ENCODE peak calls at places on chromosomes 7 and 10, in nine cellular contexts. V is cardiac muscle cell, N is endothelial cell, W is MCF 10A, P is pancreas, B is nephron progenitor cell, G is brain microvascular endothelial cell, D is WERI-Rb-1, K is GM12865. O is an unnamed sample.

GRCh38 chr7:16419859-16420258 is 1.5 kb downstream of the CRPPA start:
- DNase-seq in P (no peak), B (no peak), N (no peak), W (no peak), G (no peak), D (no peak), K (no peak), V (no peak), O (no peak)

GRCh38 chr10:6583447-6583846 is 3.4 kb upstream of the PRKCQ start:
- DNase-seq in P (no peak), D (no peak), B (no peak), N (peak; percentile 12), G (no peak), K (no peak), V (no peak), W (no peak), O (no peak)

GRCh38 chr7:109094-109493 is 83.3 kb upstream of the FAM20C start:
- DNase-seq in K (no peak), G (no peak), V (no peak), B (no peak), P (no peak), W (no peak), N (no peak), D (no peak), O (peak; percentile 11)

GRCh38 chr10:46250898-46251856 is 35.6 kb upstream of the ANTXRL start:
- DNase-seq in N (no peak), W (no peak), D (no peak), V (no peak), K (no peak), P (no peak), B (no peak), G (no peak), O (no peak)

GRCh38 chr10:17958049-17958448 is 6.3 kb downstream of the SLC39A12 start:
- DNase-seq in B (no peak), N (no peak), W (no peak), D (no peak), P (no peak), K (no peak), G (no peak), V (no peak), O (no peak)

GRCh38 chr10:129629911-129630310 is 162.9 kb downstream of the MGMT start:
- DNase-seq in V (no peak), W (no peak), G (no peak), P (no peak), K (no peak), B (no peak), N (no peak), D (no peak), O (no peak)

GRCh38 chr7:107815254-107815882 is 12.3 kb upstream of the SLC26A3 start:
- DNase-seq in V (no peak), N (no peak), P (no peak), G (no peak), W (peak; percentile 2), K (peak; percentile 1), B (no peak), D (no peak), O (no peak)

GRCh38 chr7:114930829-114931655 is 9.1 kb downstream of the MDFIC start:
- DNase-seq in D (no peak), N (no peak), P (no peak), K (peak; percentile 75), B (no peak), W (peak; percentile 12), V (peak; percentile 54), G (peak; percentile 53), O (peak; percentile 60)

GRCh38 chr7:24916463-24917040 is 63.4 kb downstream of the OSBPL3 start:
- DNase-seq in V (no peak), G (no peak), K (no peak), D (no peak), P (no peak), B (no peak), W (no peak), N (no peak), O (peak; percentile 29)

GRCh38 chr10:118210276-118210675 is 131.8 kb downstream of the FAM204A start:
- DNase-seq in D (no peak), G (no peak), P (no peak), V (no peak), B (no peak), N (no peak), W (peak; percentile 25), K (no peak), O (no peak)

GRCh38 chr10:83886871-83887270 is 252.4 kb upstream of the GHITM start:
- DNase-seq in P (no peak), V (no peak), W (no peak), N (no peak), D (no peak), B (no peak), G (no peak), K (no peak), O (no peak)

DNA sequence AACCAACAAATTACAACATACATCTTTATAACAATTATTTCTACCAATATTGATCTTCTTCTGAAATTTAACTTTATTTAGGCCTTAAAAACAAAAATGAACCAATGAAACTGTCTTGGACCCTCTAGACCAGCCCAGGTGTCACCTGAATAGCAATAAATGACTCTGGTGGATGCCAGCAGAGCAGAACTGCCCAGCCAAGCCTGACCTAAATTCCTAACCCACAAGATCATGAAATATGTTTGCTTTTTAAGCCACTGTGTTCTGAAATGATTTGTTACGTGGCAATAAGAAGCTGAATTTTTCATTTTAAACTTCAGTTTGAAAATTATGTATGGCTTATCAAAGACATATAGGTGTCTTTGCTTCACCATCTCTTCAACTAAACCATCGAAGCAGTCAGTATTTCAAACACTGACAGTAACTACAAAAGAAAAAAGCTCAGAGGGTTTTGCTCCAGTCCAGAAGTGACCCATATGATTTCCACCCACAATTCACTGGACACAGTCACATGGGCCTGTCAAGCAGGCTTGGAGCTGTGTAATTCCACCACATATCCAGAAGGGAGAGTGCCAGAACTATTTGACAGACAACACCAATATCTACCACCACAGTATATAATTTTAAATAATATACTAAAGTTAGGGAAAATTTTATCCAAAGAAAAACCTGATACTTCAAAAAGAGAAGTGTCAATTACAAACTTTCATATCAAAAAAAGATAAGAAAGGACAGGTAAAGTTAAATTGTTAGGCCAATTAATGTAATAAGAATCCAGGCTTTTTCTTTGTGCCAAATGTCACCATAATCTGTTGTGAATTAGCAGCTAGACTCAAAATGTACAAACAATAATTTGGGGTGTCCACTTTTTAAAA is 94.5 kb downstream of the KMT2C start:
- DNase-seq in N (peak; percentile 22), D (peak; percentile 31), G (peak; percentile 58), B (peak; percentile 11), V (peak; percentile 71), W (peak; percentile 72), K (peak; percentile 59), P (peak; percentile 45), O (peak; percentile 70)
- TF ChIP-seq CTCF in N (no peak), D (peak; percentile 57), G (peak; percentile 69), B (peak; percentile 42), V (peak; percentile 54), W (peak; percentile 58), K (peak; percentile 18), P (peak; percentile 33), O (peak; percentile 54)

DNA sequence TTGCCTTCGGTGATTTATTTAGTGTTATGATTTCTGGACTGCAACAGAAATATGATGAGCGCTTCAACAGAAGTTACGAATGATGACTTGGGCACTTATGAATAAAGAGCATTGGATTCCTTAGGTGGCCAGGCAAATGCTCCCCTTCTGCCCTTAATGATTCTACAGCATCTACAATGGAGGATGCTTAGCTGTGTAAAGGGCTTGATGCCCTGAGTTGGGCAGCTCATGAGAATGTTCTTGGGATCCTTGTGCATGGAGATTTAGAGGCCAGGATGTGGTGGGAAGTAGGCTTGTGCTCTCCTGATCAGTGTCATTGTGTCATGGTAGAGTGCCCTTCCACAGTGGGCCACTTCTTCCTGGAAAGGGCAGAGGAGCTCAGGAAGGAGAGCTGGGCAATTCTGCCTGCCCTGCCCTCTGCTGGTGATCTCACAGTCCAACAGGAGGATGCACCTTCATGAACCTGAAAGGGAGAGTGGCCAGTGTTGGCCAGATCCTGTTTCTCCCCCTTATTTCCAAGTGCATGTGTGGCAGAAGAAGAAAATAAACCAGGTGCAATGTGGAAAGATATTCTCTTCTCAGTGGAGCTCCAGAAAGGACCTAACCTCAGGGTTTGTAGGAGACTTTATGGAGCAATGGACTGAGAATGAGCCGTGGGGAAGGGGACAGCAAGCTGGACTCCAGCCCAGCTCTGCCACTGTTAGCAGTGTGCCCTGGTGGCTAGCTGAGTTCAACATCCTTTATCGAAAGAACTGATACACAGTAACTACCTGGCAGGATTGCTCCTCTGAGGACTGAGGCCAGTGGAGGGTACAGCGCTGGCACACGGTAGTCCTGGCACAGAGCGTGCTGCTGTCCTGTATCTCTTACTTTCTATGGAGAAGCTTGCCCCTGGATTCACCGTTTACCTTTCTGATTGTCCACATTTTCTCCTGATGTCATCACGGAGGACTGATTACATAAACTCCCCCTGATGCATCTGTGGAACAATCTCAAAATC is 182.9 kb downstream of the BMPER start:
- DNase-seq in V (peak; percentile 64), P (no peak), N (peak; percentile 53), G (peak; percentile 49), W (peak; percentile 63), B (peak; percentile 61), K (peak; percentile 5), D (peak; percentile 69), O (peak; percentile 52)
- TF ChIP-seq CTCF in V (peak; percentile 78), P (no peak), N (peak; percentile 67), G (peak; percentile 90), W (peak; percentile 49), B (peak; percentile 63), K (peak; percentile 48), D (peak; percentile 94), O (peak; percentile 68)

GRCh38 chr10:47299989-47300931 is at the start of gene GDF10:
- DNase-seq in N (peak; percentile 40), P (no peak), K (no peak), B (peak; percentile 71), V (peak; percentile 7), W (no peak), D (peak; percentile 47), G (no peak), O (no peak)
- TF ChIP-seq CTCF in N (no peak), P (no peak), K (no peak), B (no peak), V (peak; percentile 24), W (no peak), D (peak; percentile 51), G (no peak), O (no peak)

GRCh38 chr7:91054374-91054773 is 209.9 kb upstream of the FZD1 start:
- DNase-seq in P (no peak), V (no peak), G (no peak), K (no peak), D (no peak), N (no peak), W (no peak), B (no peak), O (no peak)

GRCh38 chr7:91050677-91051076 is 213.6 kb upstream of the FZD1 start:
- DNase-seq in K (peak; percentile 46), V (no peak), W (no peak), N (no peak), G (no peak), P (no peak), D (no peak), B (no peak), O (peak; percentile 16)

GRCh38 chr7:91051966-91052365 is 212.3 kb upstream of the FZD1 start:
- DNase-seq in N (no peak), V (no peak), B (no peak), K (no peak), G (no peak), D (no peak), W (no peak), P (no peak), O (no peak)

GRCh38 chr7:91055219-91055618 is 209.0 kb upstream of the FZD1 start:
- DNase-seq in V (no peak), W (no peak), N (no peak), D (no peak), P (no peak), K (no peak), G (no peak), B (no peak), O (no peak)
- TF ChIP-seq CTCF in V (peak; percentile 8), W (no peak), N (no peak), D (no peak), P (no peak), K (no peak), G (no peak), B (no peak), O (no peak)

O was measured in fibroblast of the aortic adventitia.